ENCODE peak calls at places on chromosomes 3 and 15, in four cellular contexts. T, E, Q and G are unnamed samples.

GRCh38 chr15:48358229-48358641 is 27.0 kb downstream of the DUT start:
- DNase-seq in E (peak), T (peak), Q (peak), G (no peak)

GRCh38 chr15:47431501-47431900 is 285.8 kb upstream of the SEMA6D start:
- DNase-seq in Q (no peak), T (no peak), E (no peak), G (no peak)

GRCh38 chr3:77254967-77255831 is 215.3 kb downstream of the ROBO2 start:
- DNase-seq in Q (peak), E (peak), T (no peak), G (peak)

GRCh38 chr3:42228796-42229195 is 37.2 kb downstream of the CCK start:
- DNase-seq in T (no peak), E (no peak), Q (peak), G (no peak)

GRCh38 chr3:28586325-28586724 is 237.7 kb upstream of the AZI2 start:
- DNase-seq in E (no peak), T (no peak), Q (no peak), G (no peak)

GRCh38 chr3:15771444-15771843 is 26.3 kb downstream of the ANKRD28 start:
- DNase-seq in T (no peak), E (no peak), Q (no peak), G (no peak)

GRCh38 chr3:185052631-185053030 is 100.2 kb downstream of the C3orf70 start:
- DNase-seq in Q (no peak), E (no peak), T (no peak), G (no peak)

GRCh38 chr3:78924711-78925110 is 843.1 kb downstream of the ROBO1 start:
- DNase-seq in Q (no peak), E (no peak), T (no peak), G (no peak)

GRCh38 chr15:31435256-31435781 is 108.7 kb downstream of the KLF13 start:
- DNase-seq in E (peak), T (peak), Q (peak), G (peak)

GRCh38 chr3:27454461-27454860 is 29.7 kb downstream of the SLC4A7 start:
- DNase-seq in E (no peak), T (no peak), Q (no peak), G (no peak)

GRCh38 chr3:43758826-43759225 is 68.1 kb downstream of the ABHD5 start:
- DNase-seq in Q (no peak), E (no peak), T (no peak), G (no peak)

GRCh38 chr3:159796744-159797143 is 191.9 kb upstream of the IL12A start:
- DNase-seq in E (peak), Q (no peak), T (no peak), G (no peak)

GRCh38 chr15:73751481-73751880 is 1.7 kb downstream of the INSYN1 start:
- DNase-seq in Q (no peak), T (no peak), E (no peak), G (no peak)
- TF ChIP-seq POLR2AphosphoS5 in Q (no peak), T (no peak), E (no peak), G (no peak)

GRCh38 chr3:172135185-172135584 is 95.8 kb downstream of the FNDC3B start:
- DNase-seq in E (peak), Q (no peak), T (no peak), G (no peak)
- TF ChIP-seq POLR2A in E (no peak), Q (no peak), T (no peak), G (no peak)

GRCh38 chr3:129820587-129820986 is 72.9 kb downstream of the TMCC1 start:
- DNase-seq in Q (peak), T (no peak), E (peak), G (no peak)
- TF ChIP-seq POLR2AphosphoS5 in Q (no peak), T (no peak), E (no peak), G (no peak)

GRCh38 chr15:41861736-41862356 is 23.2 kb downstream of the PLA2G4B start:
- DNase-seq in T (no peak), Q (no peak), E (no peak), G (no peak)

GRCh38 chr15:41866263-41866703 is 27.6 kb downstream of the SPTBN5 start:
- DNase-seq in Q (peak), T (no peak), E (no peak), G (no peak)

GRCh38 chr15:41865490-41866055 is 26.9 kb downstream of the PLA2G4B start:
- DNase-seq in T (no peak), Q (no peak), E (no peak), G (no peak)

GRCh38 chr15:41860049-41860828 is 21.6 kb downstream of the PLA2G4B start:
- DNase-seq in T (no peak), E (no peak), Q (peak), G (no peak)

DNA sequence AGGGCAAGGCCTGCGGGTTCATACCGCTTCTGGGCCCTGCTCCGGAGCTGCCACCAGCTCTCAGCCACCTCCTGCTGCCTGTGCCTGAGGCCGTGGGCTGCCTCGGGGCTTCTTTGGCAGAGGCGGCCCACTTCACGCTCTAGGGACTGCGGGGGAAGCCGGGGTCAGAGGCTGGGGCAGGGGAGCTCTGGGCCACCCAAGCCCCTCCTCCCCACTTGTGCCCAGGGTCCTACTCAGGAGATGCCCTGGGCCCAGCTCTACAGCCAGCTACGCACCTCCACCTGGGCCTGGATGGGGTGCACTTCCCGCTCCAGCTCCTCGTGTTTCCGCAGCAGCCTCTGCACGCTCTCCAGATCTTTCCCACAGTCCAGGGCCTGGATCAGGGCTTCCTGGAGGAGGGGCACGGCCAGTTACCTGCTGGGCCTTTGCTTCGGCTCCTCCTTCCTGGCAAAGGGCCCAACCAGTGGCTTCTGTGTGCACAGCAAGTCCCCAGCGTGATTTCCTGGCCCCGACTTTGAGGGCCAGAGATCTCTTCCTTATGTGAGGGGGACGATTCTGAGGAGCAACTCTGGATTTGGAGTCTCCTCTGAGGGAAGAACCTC is 24.0 kb downstream of the PLA2G4B start:
- DNase-seq in Q (no peak), T (peak), E (no peak), G (peak)
- TF ChIP-seq POLR2A in Q (no peak), T (no peak), E (no peak), G (no peak)

GRCh38 chr3:176992565-176992964 is 204.7 kb downstream of the TBL1XR1 start:
- DNase-seq in T (no peak), Q (no peak), E (no peak), G (no peak)
- TF ChIP-seq POLR2AphosphoS5 in T (no peak), Q (no peak), E (no peak), G (no peak)